ENCODE peak calls at places on chromosomes 4 and X, in five cellular contexts. B is tibial artery, M is GM23338, F is ascending aorta, T is esophagus squamous epithelium. H is an unnamed sample. For H3K27me3, the result is how much of the 10 kb centered on the place peaks cover.

GRCh38 chr4:99209671-99210070 is 9.4 kb downstream of the ADH6 start:
- DNase-seq in B (no peak), M (no peak), F (no peak), T (no peak), H (no peak)

GRCh38 chr4:2558301-2558700 is 21.9 kb downstream of the FAM193A start:
- DNase-seq in B (no peak), M (no peak), F (no peak), T (no peak), H (no peak)

GRCh38 chrX:31652651-31653050 is 580.8 kb upstream of the FTHL17 start:
- DNase-seq in B (no peak), M (no peak), F (no peak), T (no peak), H (no peak)

GRCh38 chrX:69229436-69229835 is 64.2 kb upstream of the PJA1 start:
- DNase-seq in B (no peak), M (no peak), F (no peak), T (no peak), H (no peak)

GRCh38 chr4:13159041-13159620 is 325.0 kb downstream of the RAB28 start:
- DNase-seq in B (no peak), M (no peak), F (no peak), T (no peak), H (no peak)

GRCh38 chr4:38119663-38120374 is 159.6 kb downstream of the PTTG2 start:
- DNase-seq in B (no peak), M (no peak), F (no peak), T (no peak), H (no peak)

GRCh38 chr4:73573794-73574528 is 46.3 kb downstream of the RASSF6 start:
- DNase-seq in B (peak), M (peak), F (no peak), T (no peak), H (peak)

GRCh38 chr4:658681-659667 is 15.1 kb downstream of the ATP5ME start:
- DNase-seq in B (no peak), M (no peak), F (no peak), T (no peak), H (no peak)

GRCh38 chrX:96453139-96453538 is 231.5 kb upstream of the DIAPH2 start:
- DNase-seq in B (no peak), M (no peak), F (no peak), T (no peak), H (no peak)

GRCh38 chr4:3845094-3845743 is 79.0 kb downstream of the ADRA2C start:
- DNase-seq in B (no peak), M (no peak), F (no peak), T (no peak), H (no peak)

GRCh38 chr4:124304936-124305335 is 407.6 kb downstream of the ANKRD50 start:
- DNase-seq in B (peak), M (no peak), F (no peak), T (no peak), H (no peak)

GRCh38 chrX:52424658-52425057 is 55.8 kb downstream of the XAGE2 start:
- DNase-seq in B (no peak), M (no peak), F (no peak), T (no peak), H (no peak)

GRCh38 chrX:49880668-49881067 is 1.4 kb downstream of the USP27X start:
- DNase-seq in B (no peak), M (no peak), F (no peak), T (no peak), H (no peak)

GRCh38 chr4:89305028-89305427 is 2.6 kb downstream of the GPRIN3 start:
- DNase-seq in B (no peak), M (no peak), F (no peak), T (no peak), H (no peak)

GRCh38 chrX:46849933-46850332 is 13.1 kb downstream of the RP2 start:
- DNase-seq in B (no peak), M (no peak), F (no peak), T (no peak), H (no peak)

GRCh38 chr4:2353222-2354107 is 65.0 kb downstream of the ZFYVE28 start:
- DNase-seq in B (peak), M (no peak), F (no peak), T (no peak), H (no peak)

GRCh38 chr4:7462509-7462971 is 27.8 kb upstream of the PSAPL1 start:
- DNase-seq in B (no peak), M (peak), F (no peak), T (no peak), H (no peak)

GRCh38 chr4:7463584-7464258 is 29.0 kb upstream of the PSAPL1 start:
- DNase-seq in B (no peak), M (no peak), F (no peak), T (no peak), H (no peak)

GRCh38 chr4:7460591-7460990 is 25.9 kb upstream of the PSAPL1 start:
- DNase-seq in B (no peak), M (no peak), F (no peak), T (no peak), H (no peak)

GRCh38 chr4:7459471-7459870 is 24.7 kb upstream of the PSAPL1 start:
- DNase-seq in B (no peak), M (no peak), F (no peak), T (no peak), H (no peak)

DNA sequence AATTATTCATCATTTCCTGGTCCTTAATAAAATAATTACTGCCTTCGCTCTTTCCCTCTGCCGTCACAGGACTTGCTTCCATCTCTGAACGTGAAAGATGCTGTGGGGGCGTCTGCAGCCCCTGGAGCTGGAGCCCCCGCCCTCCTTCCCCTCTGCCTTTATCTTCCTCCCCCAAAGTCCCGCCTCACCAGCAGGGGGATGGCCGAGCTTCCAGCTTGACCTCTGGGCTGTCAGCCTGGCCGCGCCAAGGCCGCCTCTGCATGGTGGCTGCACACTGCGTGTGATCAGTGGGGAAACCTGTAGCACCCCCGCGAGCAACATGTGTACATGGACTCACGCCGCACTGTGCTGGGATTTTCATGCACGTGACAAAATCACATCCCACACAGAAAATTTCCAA is 26.4 kb upstream of the PSAPL1 start:
- DNase-seq in B (no peak), M (peak), F (no peak), T (no peak), H (no peak)
- TF ChIP-seq CTCF in B (no peak), M (peak), F (no peak), T (no peak), H (no peak)

GRCh38 chr4:6308890-6309643 is 39.4 kb downstream of the WFS1 start:
- DNase-seq in B (no peak), M (peak), F (no peak), T (no peak), H (peak)

GRCh38 chr4:6306299-6306698 is 36.6 kb downstream of the WFS1 start:
- DNase-seq in B (no peak), M (no peak), F (no peak), T (no peak), H (peak)

GRCh38 chr4:6307230-6307629 is 37.6 kb downstream of the WFS1 start:
- DNase-seq in B (no peak), M (no peak), F (no peak), T (no peak), H (no peak)

GRCh38 chr4:6309755-6310154 is 40.1 kb downstream of the WFS1 start:
- DNase-seq in B (no peak), M (peak), F (no peak), T (no peak), H (no peak)

DNA sequence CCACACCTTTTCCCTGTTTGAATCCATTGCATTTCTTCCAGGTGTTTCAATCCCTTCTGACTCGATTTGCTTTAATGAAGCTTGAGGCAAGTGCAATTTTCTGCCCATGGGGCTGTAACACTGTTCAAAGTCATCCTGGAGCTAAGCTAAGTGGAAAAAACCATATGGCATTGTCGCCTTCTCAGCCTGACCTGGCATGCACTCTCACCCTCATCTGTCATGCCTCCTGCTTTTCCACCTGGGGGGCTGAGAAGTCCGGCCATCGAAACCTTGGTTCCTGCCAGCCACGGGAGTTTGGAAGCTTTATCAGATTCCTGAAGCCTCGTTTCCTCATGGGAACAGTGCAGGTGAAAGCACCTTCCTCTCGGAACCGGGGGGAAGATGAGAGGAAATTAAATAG is 38.2 kb downstream of the WFS1 start:
- DNase-seq in B (no peak), M (no peak), F (no peak), T (no peak), H (no peak)
- H3K27me3 ChIP-seq in B (under half), M (under half), F (under half), T (half or more), H (under half)

GRCh38 chr4:115152081-115152480 is 38.7 kb upstream of the NDST4 start:
- DNase-seq in B (no peak), M (no peak), F (no peak), T (no peak), H (no peak)

GRCh38 chr4:115159141-115159540 is 45.7 kb upstream of the NDST4 start:
- DNase-seq in B (no peak), M (no peak), F (no peak), T (no peak), H (no peak)

DNA sequence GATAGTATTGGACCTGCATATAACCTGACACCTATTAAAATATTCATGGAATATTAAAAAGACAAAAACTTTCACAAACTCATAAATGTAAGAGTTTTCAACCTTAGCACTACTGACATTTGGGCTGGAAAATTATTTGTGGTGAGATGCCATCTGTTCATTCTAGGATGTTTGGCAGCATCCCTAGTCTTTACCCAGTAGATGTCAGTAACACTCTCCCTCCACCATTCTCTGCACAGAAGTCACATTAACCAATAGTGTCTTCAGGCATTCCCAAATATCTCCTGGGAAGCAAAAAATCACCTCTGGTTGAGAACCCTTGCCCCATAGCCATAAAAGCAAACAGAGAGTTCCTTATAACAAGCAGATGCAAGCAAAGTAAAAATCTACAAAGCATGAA is 41.4 kb upstream of the NDST4 start:
- DNase-seq in B (no peak), M (peak), F (no peak), T (no peak), H (no peak)
- TF ChIP-seq CTCF in B (no peak), M (peak), F (no peak), T (no peak), H (no peak)

GRCh38 chr4:41887821-41888699 is 47.2 kb upstream of the TMEM33 start:
- DNase-seq in B (no peak), M (peak), F (no peak), T (no peak), H (peak)

GRCh38 chr4:41883988-41884737 is 51.1 kb upstream of the TMEM33 start:
- DNase-seq in B (no peak), M (no peak), F (no peak), T (no peak), H (no peak)

GRCh38 chr4:41887322-41887721 is 47.9 kb upstream of the TMEM33 start:
- DNase-seq in B (no peak), M (no peak), F (no peak), T (no peak), H (no peak)

GRCh38 chr4:41882622-41883347 is 52.4 kb upstream of the TMEM33 start:
- DNase-seq in B (no peak), M (peak), F (no peak), T (no peak), H (peak)

DNA sequence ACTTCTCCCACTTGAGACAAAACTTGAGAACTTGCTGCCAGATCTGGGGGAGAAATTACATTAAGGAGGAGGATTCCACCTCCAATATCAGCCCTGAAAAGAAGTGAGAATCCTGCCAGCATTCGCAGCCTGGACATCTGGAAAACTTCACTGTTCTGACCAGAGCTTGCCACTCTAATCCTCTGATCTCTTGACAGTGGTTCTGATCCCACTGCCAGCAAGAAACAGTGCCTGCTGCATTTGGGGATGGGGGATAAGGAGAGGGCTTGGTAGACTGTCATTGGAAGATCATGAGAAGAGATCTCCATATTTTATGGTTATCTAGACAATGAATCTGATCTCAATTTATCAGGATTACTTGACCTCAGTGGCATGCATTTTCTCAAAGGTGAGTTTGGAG is 49.8 kb upstream of the TMEM33 start:
- DNase-seq in B (no peak), M (no peak), F (no peak), T (no peak), H (no peak)
- H3K27me3 ChIP-seq in B (under half), M (half or more), F (under half), T (half or more), H (under half)

DNA sequence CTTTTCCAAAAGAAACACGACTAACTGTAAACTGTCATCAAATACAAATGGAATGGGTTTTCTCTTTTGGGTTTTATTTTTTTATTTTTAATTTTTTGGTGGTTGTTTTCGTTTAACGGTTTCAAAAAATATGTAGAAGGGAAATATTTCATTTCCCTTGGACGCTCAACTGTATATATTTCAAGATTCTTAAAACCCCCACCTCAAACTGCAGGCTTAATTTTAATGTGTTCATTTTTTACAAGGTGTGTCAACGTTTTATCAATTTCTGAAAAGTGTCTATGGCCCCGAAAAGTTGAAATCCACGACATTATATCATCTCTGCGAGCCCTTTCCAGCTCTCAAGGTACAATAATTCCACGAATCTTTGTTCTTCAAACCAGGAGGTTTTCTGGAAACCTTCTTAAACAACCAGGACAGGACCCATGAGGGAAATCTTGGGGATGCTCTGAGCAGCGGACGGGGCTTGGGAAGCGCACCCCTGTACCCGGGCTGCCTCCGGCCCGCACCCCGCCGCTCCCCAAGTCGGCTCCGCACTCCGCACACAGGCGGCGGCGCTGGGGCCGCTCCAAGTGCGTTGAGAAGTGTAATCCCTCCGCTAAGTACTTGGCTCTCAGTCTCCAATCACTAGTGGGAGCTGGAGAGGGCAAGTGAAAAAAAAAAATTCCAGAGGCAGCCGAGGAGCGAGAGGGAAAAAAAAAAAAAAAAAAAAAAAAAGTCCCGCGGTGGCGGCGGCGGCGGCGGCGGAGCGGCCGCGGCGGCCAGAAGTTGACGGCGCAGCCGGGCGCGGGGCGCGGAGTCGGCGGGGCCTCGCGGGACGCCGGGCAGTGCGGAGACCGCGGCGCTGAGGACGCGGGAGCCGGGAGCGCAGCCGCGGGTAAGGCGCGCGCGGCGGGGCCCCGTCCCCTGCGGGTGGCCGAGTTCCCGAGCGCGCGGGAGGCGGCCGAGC is at the start of gene BMPR1B:
- DNase-seq in B (no peak), M (peak), F (no peak), T (no peak), H (no peak)
- TF ChIP-seq CTCF in B (no peak), M (no peak), F (peak), T (no peak), H (no peak)

GRCh38 chrX:638482-639131 is 8.0 kb downstream of the SHOX start:
- DNase-seq in B (no peak), M (peak), F (no peak), T (no peak), H (no peak)
- H3K27me3 ChIP-seq in B (under half), M (half or more), F (under half), T (half or more), H (under half)

H was measured in pancreas.